ENCODE peak calls at places on chromosomes 2 and 18, in four cellular contexts. O is H9, F is IMR-90, U is H1. B is an unnamed sample.

GRCh38 chr2:153478289-153479261 is at the start of gene RPRM:
- DNase-seq in O (peak), F (peak), U (peak), B (peak)

GRCh38 chr2:213002383-213002782 is 149.0 kb downstream of the IKZF2 start:
- DNase-seq in O (no peak), F (no peak), U (no peak), B (no peak)

GRCh38 chr2:138113871-138114525 is 149.7 kb downstream of the HNMT start:
- DNase-seq in O (no peak), F (no peak), U (no peak), B (no peak)

GRCh38 chr2:49901202-49901865 is 747.0 kb upstream of the FSHR start:
- DNase-seq in O (no peak), F (no peak), U (no peak), B (no peak)

GRCh38 chr2:104413890-104414289 is 440.0 kb upstream of the POU3F3 start:
- DNase-seq in O (no peak), F (no peak), U (no peak), B (no peak)

GRCh38 chr2:207143474-207144190 is 22.1 kb downstream of the KLF7 start:
- DNase-seq in O (peak), F (no peak), U (no peak), B (peak)

GRCh38 chr2:182716665-182716990 is 571 bp downstream of the DNAJC10 start:
- DNase-seq in O (no peak), F (no peak), U (no peak), B (no peak)

GRCh38 chr2:86020984-86021383 is 84.7 kb downstream of the POLR1A start:
- DNase-seq in O (no peak), F (peak), U (no peak), B (no peak)

GRCh38 chr2:113157108-113157896 is 16.5 kb upstream of the PSD4 start:
- DNase-seq in O (peak), F (no peak), U (no peak), B (peak)

GRCh38 chr18:68400889-68401288 is 314.0 kb downstream of the TMX3 start:
- DNase-seq in O (no peak), F (no peak), U (no peak), B (no peak)

GRCh38 chr18:74623047-74623816 is 25.6 kb downstream of the ZNF407 start:
- DNase-seq in O (no peak), F (peak), U (no peak), B (peak)

GRCh38 chr2:11257078-11257477 is 87.4 kb downstream of the ROCK2 start:
- DNase-seq in O (peak), F (no peak), U (no peak), B (no peak)

GRCh38 chr18:79577451-79578395 is 101.9 kb upstream of the CTDP1 start:
- DNase-seq in O (peak), F (peak), U (no peak), B (no peak)

GRCh38 chr2:43303120-43303519 is 76.7 kb upstream of the ZFP36L2 start:
- DNase-seq in O (no peak), F (no peak), U (no peak), B (no peak)

GRCh38 chr2:110714824-110715223 is 17.5 kb upstream of the ACOXL start:
- DNase-seq in O (no peak), F (no peak), U (no peak), B (no peak)

GRCh38 chr2:61018319-61018750 is 280 bp upstream of the PUS10 start:
- DNase-seq in O (no peak), F (peak), U (no peak), B (no peak)

GRCh38 chr2:72896446-72896845 is 9.2 kb downstream of the SPR start:
- DNase-seq in O (no peak), F (no peak), U (no peak), B (no peak)

GRCh38 chr2:205245652-205246051 is 436.6 kb upstream of the NRP2 start:
- DNase-seq in O (no peak), F (peak), U (no peak), B (no peak)

GRCh38 chr2:31523871-31524492 is 56.8 kb downstream of the SRD5A2 start:
- DNase-seq in O (peak), F (peak), U (no peak), B (peak)

GRCh38 chr2:64488050-64488974 is 34.4 kb downstream of the LGALSL start:
- DNase-seq in O (peak), F (peak), U (peak), B (peak)

GRCh38 chr2:237904806-237905599 is 45.6 kb downstream of the RAMP1 start:
- DNase-seq in O (no peak), F (peak), U (no peak), B (no peak)

GRCh38 chr2:23460228-23460627 is 75.2 kb downstream of the KLHL29 start:
- DNase-seq in O (no peak), F (peak), U (no peak), B (peak)

GRCh38 chr2:112691761-112692370 is 29.0 kb upstream of the NT5DC4 start:
- DNase-seq in O (no peak), F (peak), U (no peak), B (no peak)

GRCh38 chr2:240579771-240580614 is 6.5 kb upstream of the CAPN10 start:
- DNase-seq in O (peak), F (peak), U (no peak), B (no peak)

GRCh38 chr2:121076885-121077549 is 208.0 kb downstream of the TFCP2L1 start:
- DNase-seq in O (peak), F (peak), U (no peak), B (peak)

GRCh38 chr18:59055345-59056032 is 84.2 kb upstream of the SEC11C start:
- DNase-seq in O (peak), F (no peak), U (no peak), B (peak)
- H4K5ac ChIP-seq in O (no peak), F (no peak), U (no peak), B (no peak)

GRCh38 chr2:12428786-12429185 is 287.9 kb upstream of the TRIB2 start:
- DNase-seq in O (no peak), F (peak), U (no peak), B (no peak)

GRCh38 chr2:12424219-12424618 is 292.5 kb upstream of the TRIB2 start:
- DNase-seq in O (no peak), F (no peak), U (no peak), B (no peak)

GRCh38 chr2:12421061-12421460 is 295.7 kb upstream of the TRIB2 start:
- DNase-seq in O (no peak), F (no peak), U (no peak), B (no peak)

GRCh38 chr2:12428324-12428723 is 288.4 kb upstream of the TRIB2 start:
- DNase-seq in O (peak), F (peak), U (no peak), B (peak)

GRCh38 chr2:12424820-12425219 is 291.9 kb upstream of the TRIB2 start:
- DNase-seq in O (no peak), F (peak), U (no peak), B (no peak)
- H4K5ac ChIP-seq in O (no peak), F (no peak), U (no peak), B (no peak)

GRCh38 chr18:45664824-45665763 is 49.8 kb downstream of the SLC14A2 start:
- DNase-seq in O (peak), F (peak), U (peak), B (peak)
- H4K5ac ChIP-seq in O (no peak), F (no peak), U (no peak), B (no peak)

GRCh38 chr2:229257980-229258379 is 13.1 kb downstream of the PID1 start:
- DNase-seq in O (no peak), F (no peak), U (no peak), B (no peak)
- H4K5ac ChIP-seq in O (no peak), F (no peak), U (no peak), B (no peak)

GRCh38 chr2:216408426-216409315 is 3.6 kb upstream of the SMARCAL1 start:
- DNase-seq in O (peak), F (no peak), U (no peak), B (peak)

GRCh38 chr2:216404010-216404618 is 8.2 kb upstream of the SMARCAL1 start:
- DNase-seq in O (peak), F (peak), U (no peak), B (peak)

GRCh38 chr2:216410550-216410949 is 1.7 kb upstream of the SMARCAL1 start:
- DNase-seq in O (no peak), F (no peak), U (no peak), B (no peak)

GRCh38 chr2:216405588-216405987 is 6.7 kb upstream of the SMARCAL1 start:
- DNase-seq in O (no peak), F (no peak), U (no peak), B (no peak)

GRCh38 chr2:216406861-216407260 is 5.4 kb upstream of the SMARCAL1 start:
- DNase-seq in O (no peak), F (no peak), U (no peak), B (no peak)
- H4K5ac ChIP-seq in O (no peak), F (no peak), U (no peak), B (no peak)

GRCh38 chr18:36322734-36323133 is 25.2 kb downstream of the FHOD3 start:
- DNase-seq in O (peak), F (no peak), U (no peak), B (no peak)
- H4K5ac ChIP-seq in O (no peak), F (no peak), U (no peak), B (no peak)

GRCh38 chr2:8149985-8150547 is 531.8 kb upstream of the ID2 start:
- DNase-seq in O (peak), F (peak), U (no peak), B (peak)
- H4K5ac ChIP-seq in O (no peak), F (peak), U (no peak), B (no peak)

GRCh38 chr2:3317871-3318270 is 59.7 kb downstream of the EIPR1 start:
- DNase-seq in O (no peak), F (no peak), U (no peak), B (no peak)
- H4K5ac ChIP-seq in O (no peak), F (no peak), U (no peak), B (no peak)

DNA sequence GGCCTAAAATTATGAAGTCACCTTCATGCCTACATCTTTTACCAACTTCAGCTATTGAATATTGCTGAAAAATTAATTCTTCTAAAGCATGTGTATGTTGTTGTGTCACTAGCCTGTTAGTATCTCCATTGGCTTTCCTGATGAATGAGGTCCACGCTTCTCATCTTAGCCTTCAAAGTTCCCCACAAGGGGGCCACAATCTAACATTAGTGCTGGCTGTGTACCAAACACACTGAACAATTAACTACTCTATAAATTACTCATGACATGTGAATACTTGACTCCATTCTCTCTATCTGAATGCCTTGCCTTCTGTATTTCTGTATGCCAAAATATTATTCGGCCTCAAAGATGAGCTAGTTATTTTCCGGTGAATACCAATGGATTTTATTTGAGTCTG is 208.7 kb upstream of the COL3A1 start:
- DNase-seq in O (no peak), F (peak), U (no peak), B (peak)
- H4K5ac ChIP-seq in O (no peak), F (no peak), U (no peak), B (no peak)

GRCh38 chr2:191018048-191018447 is 4.1 kb upstream of the STAT1 start:
- DNase-seq in O (no peak), F (peak), U (no peak), B (no peak)
- H4K5ac ChIP-seq in O (no peak), F (no peak), U (no peak), B (no peak)

B was measured in mesendoderm.